ENCODE peak calls at places on chromosomes 4 and X, in nine cellular contexts. P is esophagus squamous epithelium, N is ovary, Z is A549, H is suprapubic skin, B is breast epithelium, J is lower leg skin, G is heart left ventricle, T is tibial nerve. R is an unnamed sample.

GRCh38 chr4:122221322-122221721 is 69.2 kb downstream of the BLTP1 start:
- DNase-seq in P (no peak), N (no peak), Z (no peak), H (no peak), B (no peak), J (no peak), G (no peak), T (no peak), R (no peak)

GRCh38 chr4:105059337-105059736 is 87.3 kb upstream of the TET2 start:
- DNase-seq in P (no peak), N (no peak), Z (no peak), H (no peak), B (no peak), J (no peak), G (no peak), T (no peak), R (no peak)

GRCh38 chr4:121243476-121243875 is 79.4 kb upstream of the TNIP3 start:
- DNase-seq in P (no peak), N (no peak), Z (no peak), H (no peak), B (no peak), J (no peak), G (no peak), T (no peak), R (no peak)

GRCh38 chr4:22162454-22162853 is 213.9 kb upstream of the KCNIP4 start:
- DNase-seq in P (no peak), N (no peak), Z (no peak), H (no peak), B (no peak), J (no peak), G (no peak), T (no peak), R (no peak)

GRCh38 chr4:87849612-87850011 is 16.8 kb downstream of the MEPE start:
- DNase-seq in P (no peak), N (no peak), Z (no peak), H (no peak), B (no peak), J (no peak), G (no peak), T (no peak), R (no peak)

GRCh38 chr4:13483142-13484044 is 747 bp downstream of the RAB28 start:
- DNase-seq in P (no peak), N (no peak), Z (peak), H (no peak), B (peak), J (peak), G (peak), T (peak), R (no peak)

GRCh38 chr4:55184600-55185523 is 59.5 kb upstream of the KDR start:
- DNase-seq in P (no peak), N (peak), Z (peak), H (no peak), B (no peak), J (no peak), G (peak), T (peak), R (peak)

GRCh38 chr4:10983274-10983673 is 298.7 kb upstream of the CLNK start:
- DNase-seq in P (no peak), N (no peak), Z (no peak), H (no peak), B (no peak), J (no peak), G (no peak), T (no peak), R (no peak)

GRCh38 chr4:98284640-98285046 is 23.5 kb downstream of the RAP1GDS1 start:
- DNase-seq in P (no peak), N (no peak), Z (peak), H (no peak), B (no peak), J (no peak), G (no peak), T (no peak), R (no peak)

GRCh38 chr4:98260047-98260578 is 1.1 kb upstream of the RAP1GDS1 start:
- DNase-seq in P (peak), N (peak), Z (no peak), H (peak), B (peak), J (peak), G (peak), T (peak), R (no peak)

GRCh38 chr4:124936427-124936826 is 223.9 kb upstream of the ANKRD50 start:
- DNase-seq in P (no peak), N (no peak), Z (no peak), H (no peak), B (no peak), J (peak), G (peak), T (no peak), R (no peak)

GRCh38 chrX:149630681-149631292 is 805 bp downstream of the TMEM185A start:
- DNase-seq in P (no peak), N (no peak), Z (peak), H (no peak), B (no peak), J (no peak), G (no peak), T (no peak), R (no peak)

GRCh38 chr4:17623451-17624001 is 9.1 kb downstream of the MED28 start:
- DNase-seq in P (no peak), N (no peak), Z (no peak), H (no peak), B (no peak), J (no peak), G (no peak), T (no peak), R (no peak)

GRCh38 chr4:125016892-125017299 is 297.9 kb upstream of the FAT4 start:
- DNase-seq in P (no peak), N (no peak), Z (no peak), H (no peak), B (no peak), J (no peak), G (peak), T (no peak), R (no peak)

GRCh38 chr4:113179091-113179490 is 129.6 kb downstream of the ANK2 start:
- DNase-seq in P (no peak), N (no peak), Z (no peak), H (no peak), B (no peak), J (no peak), G (no peak), T (no peak), R (no peak)

GRCh38 chr4:159823743-159824142 is 720.9 kb downstream of the RAPGEF2 start:
- DNase-seq in P (no peak), N (no peak), Z (no peak), H (no peak), B (no peak), J (no peak), G (no peak), T (no peak), R (no peak)

GRCh38 chr4:148118179-148118578 is 324.0 kb downstream of the NR3C2 start:
- DNase-seq in P (no peak), N (no peak), Z (no peak), H (no peak), B (no peak), J (no peak), G (no peak), T (no peak), R (no peak)

GRCh38 chr4:89438102-89438831 is 130.7 kb upstream of the GPRIN3 start:
- DNase-seq in P (no peak), N (no peak), Z (peak), H (no peak), B (no peak), J (no peak), G (no peak), T (peak), R (peak)

GRCh38 chr4:37717575-37717974 is 31.4 kb upstream of the RELL1 start:
- DNase-seq in P (no peak), N (no peak), Z (peak), H (no peak), B (no peak), J (no peak), G (no peak), T (no peak), R (no peak)

GRCh38 chr4:169668069-169668721 is 47.8 kb downstream of the CLCN3 start:
- DNase-seq in P (no peak), N (no peak), Z (no peak), H (no peak), B (no peak), J (no peak), G (no peak), T (no peak), R (no peak)

GRCh38 chr4:185380320-185380719 is 15.4 kb downstream of the LRP2BP start:
- DNase-seq in P (no peak), N (no peak), Z (no peak), H (no peak), B (no peak), J (no peak), G (no peak), T (no peak), R (no peak)
- TF ChIP-seq POLR2A in P (no peak), N (no peak), Z (no peak), H (no peak), B (no peak), J (no peak), G (no peak), T (no peak), R (no peak)

GRCh38 chrX:2500681-2501151 is at the start of the genes DHRSX and ZBED1:
- DNase-seq in P (no peak), N (peak), Z (peak), H (no peak), B (no peak), J (peak), G (peak), T (no peak), R (peak)
- TF ChIP-seq POLR2A in P (no peak), N (no peak), Z (peak), H (peak), B (no peak), J (no peak), G (no peak), T (no peak), R (no peak)

DNA sequence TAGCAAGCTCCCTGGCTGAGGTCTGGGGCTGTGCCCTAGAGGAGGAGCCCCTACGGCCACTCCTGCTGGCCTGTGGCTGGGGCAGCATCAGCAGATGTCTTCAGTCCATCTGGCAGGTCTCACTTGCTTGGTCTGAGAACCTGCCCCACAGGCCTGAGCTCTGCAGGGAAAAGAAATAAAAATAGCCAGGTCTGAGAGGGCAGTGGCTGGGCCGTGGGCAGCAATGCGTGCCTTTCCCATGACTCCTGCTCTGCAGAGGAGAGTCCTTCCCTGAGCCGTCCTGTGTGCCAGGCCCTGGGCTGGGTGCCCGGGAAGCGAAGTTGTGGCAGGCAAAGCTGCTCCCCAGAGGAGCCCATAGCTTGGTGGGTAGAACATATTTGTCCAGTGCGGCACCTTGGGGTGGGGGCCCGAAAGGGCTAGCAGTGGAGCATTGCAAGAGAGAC is 11.3 kb upstream of the KIAA0232 start:
- DNase-seq in P (no peak), N (no peak), Z (no peak), H (peak), B (peak), J (no peak), G (peak), T (no peak), R (no peak)
- TF ChIP-seq POLR2A in P (no peak), N (no peak), Z (no peak), H (no peak), B (no peak), J (no peak), G (peak), T (no peak), R (no peak)

DNA sequence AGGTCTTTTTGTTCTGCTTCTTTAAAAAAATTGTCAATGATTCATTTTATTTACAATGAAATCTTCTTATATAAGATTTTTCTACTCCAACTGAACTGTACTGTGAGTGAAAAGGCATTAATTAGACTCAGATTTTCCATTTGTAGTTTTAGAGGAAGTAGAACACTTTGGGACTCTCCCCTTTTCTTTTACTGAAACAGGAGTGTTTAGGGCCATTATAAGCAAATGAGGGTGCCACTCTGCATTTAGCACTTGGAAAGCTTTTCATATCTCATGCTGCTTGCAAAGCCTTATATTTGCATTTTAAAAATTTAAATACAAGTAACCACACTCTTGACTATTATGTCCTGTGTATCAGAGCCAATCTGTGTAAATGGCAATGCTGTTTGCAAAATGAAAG is 584.3 kb downstream of the KLHL13 start:
- DNase-seq in P (no peak), N (no peak), Z (no peak), H (no peak), B (no peak), J (no peak), G (no peak), T (no peak), R (no peak)
- TF ChIP-seq POLR2A in P (no peak), N (no peak), Z (no peak), H (no peak), B (no peak), J (no peak), G (no peak), T (no peak), R (no peak)

GRCh38 chr4:161680146-161680545 is 483.7 kb downstream of the FSTL5 start:
- DNase-seq in P (no peak), N (no peak), Z (no peak), H (no peak), B (no peak), J (no peak), G (no peak), T (no peak), R (no peak)
- TF ChIP-seq POLR2A in P (no peak), N (no peak), Z (no peak), H (no peak), B (no peak), J (no peak), G (no peak), T (no peak), R (no peak)

GRCh38 chrX:85001344-85001743 is 2.3 kb upstream of the APOOL start:
- DNase-seq in P (no peak), N (no peak), Z (no peak), H (no peak), B (no peak), J (no peak), G (no peak), T (no peak), R (no peak)

GRCh38 chrX:85004255-85004654 is 578 bp downstream of the APOOL start:
- DNase-seq in P (no peak), N (no peak), Z (peak), H (no peak), B (no peak), J (no peak), G (no peak), T (no peak), R (no peak)

DNA sequence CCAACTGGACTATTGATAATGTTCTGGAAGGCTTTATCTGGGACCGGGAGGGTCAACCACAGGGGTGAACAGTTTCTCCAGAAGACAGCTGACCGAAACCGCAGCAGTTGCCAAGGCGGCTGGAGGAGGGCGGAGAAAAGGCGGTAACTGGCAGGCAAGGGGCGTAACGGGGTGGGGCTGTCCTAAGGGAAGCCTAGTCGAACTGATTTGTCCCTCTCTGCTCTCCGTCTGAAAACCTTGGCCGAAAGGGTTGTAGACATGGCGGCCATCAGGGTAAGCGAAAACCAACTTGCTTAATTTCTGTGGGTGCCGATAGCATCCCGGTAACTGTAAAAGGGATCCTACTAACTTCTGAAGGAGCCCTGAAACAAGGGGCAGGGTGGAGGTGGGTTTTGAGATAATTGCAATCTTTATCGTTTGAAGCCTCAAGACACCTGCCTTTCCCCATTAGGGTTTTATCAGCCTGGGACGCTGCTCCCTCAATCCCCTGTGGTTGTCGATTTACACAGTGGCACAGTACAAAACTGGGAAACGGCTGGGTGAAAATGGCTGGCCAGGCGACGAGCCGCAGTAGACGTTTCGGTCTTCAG is at the start of gene APOOL:
- DNase-seq in P (peak), N (peak), Z (peak), H (peak), B (peak), J (peak), G (peak), T (peak), R (peak)
- TF ChIP-seq POLR2A in P (no peak), N (no peak), Z (peak), H (no peak), B (no peak), J (no peak), G (no peak), T (no peak), R (peak)

R was measured in H1.